ENCODE peak calls at places on chromosomes 2 and 18, in five cellular contexts. V is pancreas, P is GM23248, N is omental fat pad, E is cardiac muscle cell. G is an unnamed sample.

GRCh38 chr2:121478996-121479735 is 51.5 kb upstream of the RNU4ATAC start:
- DNase-seq in V (no peak), P (no peak), N (no peak), E (no peak), G (peak; percentile 23)

GRCh38 chr2:177799531-177799930 is 273.0 kb downstream of the PDE11A start:
- DNase-seq in V (no peak), P (peak; percentile 58), N (no peak), E (peak; percentile 41), G (peak; percentile 55)

GRCh38 chr2:142874293-142874814 is 3.1 kb upstream of the KYNU start:
- DNase-seq in V (peak; percentile 26), P (peak; percentile 96), N (no peak), E (peak; percentile 90), G (peak; percentile 24)

GRCh38 chr2:42198466-42198865 is 29.3 kb downstream of the EML4 start:
- DNase-seq in V (no peak), P (no peak), N (no peak), E (no peak), G (no peak)

GRCh38 chr2:114527330-114527983 is 85.0 kb downstream of the DPP10 start:
- DNase-seq in V (no peak), P (no peak), N (no peak), E (no peak), G (no peak)

GRCh38 chr2:165469417-165469816 is at the start of gene CSRNP3:
- DNase-seq in V (peak; percentile 73), P (peak; percentile 95), N (no peak), E (peak; percentile 91), G (peak; percentile 79)

GRCh38 chr18:160831-161570 is 2.6 kb downstream of the USP14 start:
- DNase-seq in V (no peak), P (no peak), N (no peak), E (peak; percentile 2), G (no peak)

GRCh38 chr2:27966466-27966865 is 75.9 kb downstream of the BABAM2 start:
- DNase-seq in V (no peak), P (peak; percentile 8), N (no peak), E (peak; percentile 81), G (no peak)

GRCh38 chr2:239932881-239933735 is 92.0 kb downstream of the NDUFA10 start:
- DNase-seq in V (no peak), P (no peak), N (no peak), E (no peak), G (no peak)

GRCh38 chr2:27290571-27290970 is 8.3 kb downstream of the TRIM54 start:
- DNase-seq in V (no peak), P (no peak), N (no peak), E (no peak), G (no peak)

GRCh38 chr18:73283788-73284187 is 416.0 kb upstream of the NETO1 start:
- DNase-seq in V (no peak), P (no peak), N (no peak), E (no peak), G (no peak)

G was measured in GM03348.